ENCODE peak calls at places on chromosomes 2 and 18, in five cellular contexts. Y, Q, G, X and W are unnamed samples.

GRCh38 chr2:142580691-142581090 is 296.8 kb upstream of the KYNU start:
- DNase-seq in G (no peak), Y (no peak), Q (no peak), X (no peak), W (no peak)

GRCh38 chr2:119541476-119541875 is 2.8 kb upstream of the CFAP221 start:
- DNase-seq in G (no peak), Y (no peak), X (no peak), Q (no peak), W (no peak)

GRCh38 chr2:71299507-71299906 is 32.1 kb upstream of the ZNF638 start:
- DNase-seq in G (peak; percentile 6), X (no peak), Q (no peak), Y (no peak), W (peak; percentile 17)

GRCh38 chr2:238728322-238729260 is 119.3 kb upstream of the TWIST2 start:
- DNase-seq in G (peak; percentile 80), Y (no peak), Q (no peak), X (no peak), W (peak; percentile 98)

GRCh38 chr2:28665041-28665704 is 86.5 kb upstream of the PPP1CB start:
- DNase-seq in G (peak; percentile 94), Q (no peak), X (peak; percentile 87), Y (no peak), W (peak; percentile 77)

GRCh38 chr2:68766378-68766845 is 31.8 kb downstream of the ARHGAP25 start:
- DNase-seq in Y (no peak), Q (no peak), X (peak; percentile 33), G (no peak), W (peak; percentile 17)

GRCh38 chr2:238872026-238872425 is 24.1 kb downstream of the TWIST2 start:
- DNase-seq in Q (no peak), Y (no peak), X (no peak), G (no peak), W (no peak)

GRCh38 chr2:231642631-231643493 is 50.2 kb downstream of the TEX44 start:
- DNase-seq in G (peak; percentile 95), X (peak; percentile 93), Q (no peak), Y (peak; percentile 53), W (peak; percentile 93)

GRCh38 chr2:28801726-28802125 is 8.9 kb upstream of the SPDYA start:
- DNase-seq in Y (no peak), Q (no peak), X (no peak), G (no peak), W (peak; percentile 42)

GRCh38 chr2:174779361-174779928 is 15.2 kb upstream of the CHRNA1 start:
- DNase-seq in G (no peak), Q (no peak), X (no peak), Y (no peak), W (peak; percentile 66)

GRCh38 chr2:112634874-112635157 is 10.9 kb upstream of the SLC20A1 start:
- DNase-seq in G (no peak), Q (no peak), Y (no peak), X (no peak), W (no peak)

GRCh38 chr2:99386011-99386410 is 48.8 kb downstream of the EIF5B start:
- DNase-seq in G (no peak), X (no peak), Q (no peak), Y (no peak), W (no peak)

GRCh38 chr18:12422936-12423335 is 15.2 kb downstream of the PRELID3A start:
- DNase-seq in Q (no peak), X (no peak), G (no peak), Y (no peak), W (peak; percentile 12)

GRCh38 chr2:151907286-151907932 is 79.2 kb upstream of the ARL5A start:
- DNase-seq in Y (no peak), G (no peak), X (no peak), Q (no peak), W (no peak)

GRCh38 chr2:184336688-184337087 is 261.6 kb upstream of the ZNF804A start:
- DNase-seq in G (no peak), Q (no peak), Y (no peak), X (no peak), W (peak; percentile 83)